ENCODE peak calls at places on chromosomes 13 and 19, in four cellular contexts. S is aorta, O is NCI-H1436, H is AG09319. Z is an unnamed sample.

GRCh38 chr19:55117063-55117635 is 288 bp downstream of the PPP1R12C start:
- DNase-seq in S (peak; percentile 64), O (no peak), H (no peak), Z (no peak)

GRCh38 chr19:11699931-11700794 is 38.6 kb downstream of the ZNF823 start:
- DNase-seq in S (no peak), O (no peak), H (peak; percentile 4), Z (peak; percentile 0)

GRCh38 chr19:55258476-55258827 is 365 bp downstream of the PPP6R1 start:
- DNase-seq in S (no peak), O (peak; percentile 22), H (no peak), Z (no peak)

GRCh38 chr13:24008679-24009078 is 111.4 kb upstream of the C1QTNF9B start:
- DNase-seq in S (no peak), O (no peak), H (no peak), Z (no peak)

GRCh38 chr19:412356-413355 is 3.7 kb upstream of the C2CD4C start:
- DNase-seq in S (peak; percentile 24), O (no peak), H (no peak), Z (no peak)

GRCh38 chr19:6652214-6653094 is 17.5 kb downstream of the TNFSF14 start:
- DNase-seq in S (no peak), O (no peak), H (no peak), Z (no peak)

GRCh38 chr19:49118565-49119410 is at the start of gene C19orf73:
- DNase-seq in S (peak; percentile 97), O (peak; percentile 95), H (peak; percentile 86), Z (peak; percentile 85)

GRCh38 chr19:17889609-17890214 is 18.0 kb downstream of the SLC5A5 start:
- DNase-seq in S (no peak), O (no peak), H (no peak), Z (no peak)

GRCh38 chr19:1944916-1945561 is 4.1 kb downstream of the CSNK1G2 start:
- DNase-seq in S (no peak), O (no peak), H (no peak), Z (no peak)

GRCh38 chr13:53439439-53440225 is 411.0 kb downstream of the OLFM4 start:
- DNase-seq in S (no peak), O (no peak), H (no peak), Z (no peak)

GRCh38 chr19:31499281-31499680 is 150.0 kb upstream of the TSHZ3 start:
- DNase-seq in S (no peak), O (no peak), H (no peak), Z (no peak)

GRCh38 chr19:15669440-15669839 is 3.4 kb upstream of the CYP4F12 start:
- DNase-seq in S (no peak), O (no peak), H (no peak), Z (no peak)

GRCh38 chr19:12884926-12885748 is 1.9 kb downstream of the KLF1 start:
- DNase-seq in S (peak; percentile 84), O (peak; percentile 83), H (no peak), Z (peak; percentile 55)

GRCh38 chr13:74450976-74451375 is 316.8 kb upstream of the KLF12 start:
- DNase-seq in S (no peak), O (no peak), H (peak; percentile 16), Z (peak; percentile 89)

GRCh38 chr19:29779921-29780320 is 31.9 kb upstream of the CCNE1 start:
- DNase-seq in S (no peak), O (no peak), H (no peak), Z (no peak)

GRCh38 chr19:42350417-42350816 is 25.0 kb downstream of the MEGF8 start:
- DNase-seq in S (no peak), O (no peak), H (no peak), Z (no peak)

GRCh38 chr19:13451596-13451995 is 54.7 kb downstream of the CACNA1A start:
- DNase-seq in S (no peak), O (no peak), H (no peak), Z (no peak)

Z was measured in NCI-H526 treated with DMSO at 0.1 percent for 48 hours.